ENCODE peak calls at places on chromosomes 4 and X, in nine cellular contexts. D is mesendoderm, T is Peyer's patch, I is ovary, V is GM23248, H is mesenchymal stem cell, S is lower lobe of right lung, O is Karpas-422, J is pancreas. E is an unnamed sample.

GRCh38 chrX:131728295-131729145 is 184.6 kb downstream of the OR13H1 start:
- DNase-seq in O (peak; percentile 94), I (peak; percentile 90), D (no peak), S (no peak), T (no peak), V (no peak), H (no peak), J (no peak), E (no peak)

GRCh38 chr4:26033389-26033788 is 119.4 kb downstream of the SMIM20 start:
- DNase-seq in S (no peak), V (no peak), T (no peak), H (no peak), O (no peak), I (no peak), D (no peak), J (no peak), E (no peak)

GRCh38 chrX:17376381-17377046 is 1.5 kb downstream of the NHS start:
- DNase-seq in T (peak; percentile 46), H (no peak), V (peak; percentile 47), D (peak; percentile 47), J (no peak), I (peak; percentile 34), O (no peak), S (no peak), E (no peak)

GRCh38 chr4:17701146-17701859 is 80.1 kb downstream of the FAM184B start:
- DNase-seq in T (no peak), S (no peak), I (no peak), J (no peak), H (no peak), V (no peak), D (no peak), O (no peak), E (no peak)

GRCh38 chr4:145285928-145286327 is 105.5 kb upstream of the OTUD4 start:
- DNase-seq in D (no peak), V (peak; percentile 83), J (no peak), H (peak; percentile 69), T (no peak), O (no peak), I (no peak), S (no peak), E (no peak)

GRCh38 chr4:22496165-22496813 is 19.6 kb downstream of the ADGRA3 start:
- DNase-seq in J (no peak), O (no peak), T (no peak), H (peak; percentile 55), S (no peak), V (peak; percentile 32), I (no peak), D (no peak), E (no peak)

GRCh38 chr4:105145059-105145912 is 1.4 kb upstream of the TET2 start:
- DNase-seq in O (no peak), I (no peak), J (no peak), S (no peak), V (peak; percentile 33), T (no peak), H (no peak), D (peak; percentile 34), E (no peak)

GRCh38 chr4:33429971-33430370 is 2709.8 kb downstream of the PCDH7 start:
- DNase-seq in V (no peak), I (no peak), D (no peak), S (no peak), O (no peak), J (no peak), H (no peak), T (no peak), E (no peak)

GRCh38 chrX:65750674-65751469 is 83.4 kb downstream of the MSN start:
- DNase-seq in H (no peak), V (no peak), J (no peak), O (no peak), S (no peak), I (no peak), D (no peak), T (no peak), E (no peak)

GRCh38 chr4:108168672-108169562 is at the start of gene LEF1:
- DNase-seq in S (no peak), O (no peak), D (peak; percentile 90), I (no peak), H (peak; percentile 65), T (peak; percentile 63), J (no peak), V (peak; percentile 51), E (peak; percentile 48)

GRCh38 chrX:78886550-78886949 is 58.6 kb upstream of the P2RY10 start:
- DNase-seq in V (peak; percentile 43), S (no peak), H (no peak), D (peak; percentile 7), I (no peak), T (no peak), O (peak; percentile 43), J (no peak), E (no peak)

GRCh38 chrX:40778861-40779575 is 43.7 kb upstream of the MED14 start:
- DNase-seq in J (no peak), V (peak; percentile 69), I (no peak), S (no peak), O (no peak), H (peak; percentile 12), D (no peak), T (no peak), E (no peak)

GRCh38 chrX:70174754-70175153 is 2.5 kb upstream of the DGAT2L6 start:
- DNase-seq in D (no peak), O (no peak), V (peak; percentile 36), H (no peak), I (no peak), T (no peak), J (no peak), S (no peak), E (no peak)

GRCh38 chr4:2962614-2963184 is 507 bp downstream of the NOP14 start:
- DNase-seq in J (peak; percentile 36), I (no peak), S (peak; percentile 68), H (peak; percentile 78), V (peak; percentile 75), T (no peak), D (peak; percentile 92), O (peak; percentile 87), E (no peak)

GRCh38 chrX:131671714-131672113 is 127.8 kb downstream of the OR13H1 start:
- DNase-seq in H (no peak), V (no peak), J (no peak), O (no peak), D (no peak), T (no peak), S (no peak), I (peak; percentile 24), E (no peak)

GRCh38 chr4:138555584-138555983 is 313.4 kb upstream of the SLC7A11 start:
- DNase-seq in O (peak; percentile 77), D (peak; percentile 61), H (no peak), S (no peak), I (no peak), T (no peak), J (no peak), V (peak; percentile 35), E (no peak)

GRCh38 chr4:65880594-65880993 is 210.3 kb upstream of the EPHA5 start:
- DNase-seq in O (no peak), S (no peak), J (no peak), V (no peak), I (no peak), H (no peak), T (no peak), D (no peak), E (no peak)

GRCh38 chr4:113979157-113979972 is at the start of gene ARSJ:
- DNase-seq in V (peak; percentile 91), D (peak; percentile 89), H (peak; percentile 92), I (peak; percentile 74), O (no peak), S (peak; percentile 74), J (peak; percentile 31), T (peak; percentile 58), E (no peak)

GRCh38 chr4:26273308-26273980 is 47.4 kb upstream of the RBPJ start:
- DNase-seq in D (peak; percentile 43), S (peak; percentile 64), I (no peak), T (no peak), O (no peak), H (no peak), V (no peak), J (no peak), E (no peak)

GRCh38 chrX:27336466-27337091 is 126.6 kb downstream of the PPP4R3C start:
- DNase-seq in I (no peak), V (peak; percentile 34), D (peak; percentile 30), T (no peak), J (peak; percentile 1), H (peak; percentile 0), O (peak; percentile 77), S (peak; percentile 34), E (peak; percentile 9)

GRCh38 chr4:10584042-10584441 is 100.5 kb downstream of the CLNK start:
- DNase-seq in H (peak; percentile 92), V (peak; percentile 72), O (no peak), J (no peak), D (no peak), I (peak; percentile 41), T (no peak), S (no peak), E (no peak)
- H3K4me3 ChIP-seq in H (peak overlapping the region; percentile 54), V (peak overlapping the region; percentile 48), O (no peak overlapping the region), J (no peak overlapping the region), D (no peak overlapping the region), I (peak overlapping the region; percentile 20), T (no peak overlapping the region), S (peak overlapping the region; percentile 25), E (no peak overlapping the region)

GRCh38 chr4:79132826-79133225 is 193.0 kb downstream of the NAA11 start:
- DNase-seq in H (no peak), S (no peak), O (no peak), D (no peak), I (no peak), T (no peak), J (no peak), V (no peak), E (no peak)
- H3K27ac ChIP-seq in H (no peak overlapping the region), S (no peak overlapping the region), O (no peak overlapping the region), D (no peak overlapping the region), I (no peak overlapping the region), T (no peak overlapping the region), J (no peak overlapping the region), V (no peak overlapping the region), E (no peak overlapping the region)

GRCh38 chr4:57048590-57049304 is 61.4 kb downstream of the IGFBP7 start:
- DNase-seq in V (no peak), S (no peak), H (peak; percentile 25), T (no peak), J (no peak), O (no peak), D (no peak), I (no peak), E (no peak)
- H3K4me1 ChIP-seq in V (peaks cover 34% of the 10 kb centered on the region), S (peaks cover 37% of the 10 kb centered on the region), H (peaks cover 14% of the 10 kb centered on the region), T (peaks cover 8% of the 10 kb centered on the region), J (no peaks in the 10 kb centered on the region), O (no peaks in the 10 kb centered on the region), D (no peaks in the 10 kb centered on the region), I (peaks cover 11% of the 10 kb centered on the region), E (no peaks in the 10 kb centered on the region)

DNA sequence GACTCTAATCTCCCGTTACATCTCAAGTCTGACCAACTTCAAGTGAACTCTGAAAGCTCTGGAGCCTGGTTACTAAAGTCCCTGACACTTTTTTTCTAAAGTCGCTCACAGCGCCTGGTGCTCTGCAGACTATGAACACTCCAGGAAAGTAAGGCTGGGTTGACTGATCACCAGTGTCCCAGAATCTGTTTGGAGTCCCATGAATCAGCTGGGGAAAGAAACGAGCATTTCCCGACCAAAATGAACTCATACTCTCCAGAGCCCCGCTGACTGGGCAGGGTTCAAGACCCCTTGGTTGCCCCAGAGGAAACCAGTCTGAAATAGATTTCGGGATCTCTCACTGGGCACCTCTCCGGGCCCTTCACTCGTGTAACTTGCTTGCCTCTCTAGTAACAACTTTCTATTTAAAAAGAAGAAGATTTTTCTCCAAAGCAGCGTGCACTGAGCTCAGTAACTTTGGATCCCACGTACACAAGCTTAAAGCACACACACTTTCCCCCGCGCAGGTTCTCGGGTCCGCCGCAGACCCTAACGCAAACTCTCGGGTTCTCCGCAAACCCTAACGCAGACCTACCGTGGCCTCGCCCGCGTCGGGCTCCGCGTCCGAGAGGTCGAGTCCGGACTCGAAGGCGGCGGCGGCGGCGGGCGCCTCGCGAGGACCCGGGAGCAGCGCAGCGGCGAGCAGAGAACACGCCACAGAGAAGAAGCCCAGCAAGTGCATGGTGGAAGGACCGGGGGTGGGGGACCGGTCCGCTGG is 953 bp downstream of the VEGFC start:
- DNase-seq in V (peak; percentile 78), O (no peak), I (peak; percentile 23), S (peak; percentile 47), J (no peak), T (no peak), H (peak; percentile 70), D (peak; percentile 28), E (no peak)
- H3K4me3 ChIP-seq in V (peak overlapping the region; percentile 89), O (no peak overlapping the region), I (peak overlapping the region; percentile 73), S (peak overlapping the region; percentile 72), J (peak overlapping the region; percentile 42), T (peak overlapping the region; percentile 32), H (peak overlapping the region; percentile 94), D (peak overlapping the region; percentile 33), E (no peak overlapping the region)